ENCODE peak calls at places on chromosomes 4 and X, in eight cellular contexts. One of them, this sample, is unnamed.

GRCh38 chrX:110003167-110004156 is 548 bp downstream of the TMEM164 start:
- DNase-seq in cardiac fibroblast: peak; percentile 24
- DNase-seq in psoas muscle: peak; percentile 18
- DNase-seq in AG10803: no peak
- DNase-seq in brain microvascular endothelial cell: no peak
- DNase-seq in stomach: peak; percentile 39
- DNase-seq in right cardiac atrium: peak; percentile 27
- DNase-seq in mucosa of descending colon: peak; percentile 47
- DNase-seq in this sample: peak; percentile 20

GRCh38 chr4:94939791-94940530 is 182.2 kb downstream of the BMPR1B start:
- DNase-seq in right cardiac atrium: no peak
- DNase-seq in AG10803: no peak
- DNase-seq in brain microvascular endothelial cell: no peak
- DNase-seq in psoas muscle: no peak
- DNase-seq in stomach: no peak
- DNase-seq in mucosa of descending colon: no peak
- DNase-seq in cardiac fibroblast: no peak
- DNase-seq in this sample: no peak

GRCh38 chr4:170005472-170005871 is 20.7 kb downstream of the MFAP3L start:
- DNase-seq in psoas muscle: no peak
- DNase-seq in AG10803: no peak
- DNase-seq in right cardiac atrium: no peak
- DNase-seq in stomach: no peak
- DNase-seq in brain microvascular endothelial cell: no peak
- DNase-seq in mucosa of descending colon: no peak
- DNase-seq in cardiac fibroblast: no peak
- DNase-seq in this sample: no peak

GRCh38 chr4:1961563-1961962 is 47.2 kb downstream of the NELFA start:
- DNase-seq in stomach: no peak
- DNase-seq in cardiac fibroblast: no peak
- DNase-seq in right cardiac atrium: no peak
- DNase-seq in psoas muscle: no peak
- DNase-seq in brain microvascular endothelial cell: no peak
- DNase-seq in mucosa of descending colon: no peak
- DNase-seq in AG10803: no peak
- DNase-seq in this sample: no peak

GRCh38 chr4:112102875-112103370 is 42.3 kb upstream of the FAM241A start:
- DNase-seq in stomach: no peak
- DNase-seq in cardiac fibroblast: no peak
- DNase-seq in brain microvascular endothelial cell: no peak
- DNase-seq in mucosa of descending colon: no peak
- DNase-seq in psoas muscle: no peak
- DNase-seq in right cardiac atrium: no peak
- DNase-seq in AG10803: no peak
- DNase-seq in this sample: no peak

GRCh38 chrX:141468940-141469339 is 115.6 kb downstream of the SPANXA1 start:
- DNase-seq in mucosa of descending colon: no peak
- DNase-seq in cardiac fibroblast: peak; percentile 45
- DNase-seq in stomach: no peak
- DNase-seq in AG10803: peak; percentile 79
- DNase-seq in brain microvascular endothelial cell: no peak
- DNase-seq in right cardiac atrium: no peak
- DNase-seq in psoas muscle: no peak
- DNase-seq in this sample: no peak

GRCh38 chrX:72676465-72676864 is 37.6 kb downstream of the PHKA1 start:
- DNase-seq in stomach: no peak
- DNase-seq in mucosa of descending colon: no peak
- DNase-seq in right cardiac atrium: no peak
- DNase-seq in cardiac fibroblast: no peak
- DNase-seq in brain microvascular endothelial cell: no peak
- DNase-seq in AG10803: no peak
- DNase-seq in psoas muscle: no peak
- DNase-seq in this sample: no peak

GRCh38 chr4:73520821-73521220 is 39.3 kb downstream of the AFM start:
- DNase-seq in mucosa of descending colon: no peak
- DNase-seq in brain microvascular endothelial cell: peak; percentile 86
- DNase-seq in right cardiac atrium: no peak
- DNase-seq in cardiac fibroblast: peak; percentile 70
- DNase-seq in psoas muscle: no peak
- DNase-seq in stomach: no peak
- DNase-seq in AG10803: peak; percentile 69
- DNase-seq in this sample: no peak

GRCh38 chrX:35711281-35711680 is 86.9 kb upstream of the MAGEB16 start:
- DNase-seq in psoas muscle: no peak
- DNase-seq in stomach: no peak
- DNase-seq in AG10803: no peak
- DNase-seq in brain microvascular endothelial cell: peak; percentile 26
- DNase-seq in cardiac fibroblast: no peak
- DNase-seq in mucosa of descending colon: no peak
- DNase-seq in right cardiac atrium: no peak
- DNase-seq in this sample: no peak

GRCh38 chrX:78643106-78643505 is 16.0 kb downstream of the RTL3 start:
- DNase-seq in stomach: no peak
- DNase-seq in cardiac fibroblast: peak; percentile 20
- DNase-seq in brain microvascular endothelial cell: peak; percentile 47
- DNase-seq in psoas muscle: no peak
- DNase-seq in right cardiac atrium: no peak
- DNase-seq in AG10803: peak; percentile 53
- DNase-seq in mucosa of descending colon: no peak
- DNase-seq in this sample: no peak

GRCh38 chrX:46628406-46629371 is 55.1 kb downstream of the CHST7 start:
- DNase-seq in brain microvascular endothelial cell: peak; percentile 35
- DNase-seq in right cardiac atrium: peak; percentile 63
- DNase-seq in AG10803: peak; percentile 63
- DNase-seq in psoas muscle: peak; percentile 74
- DNase-seq in mucosa of descending colon: no peak
- DNase-seq in cardiac fibroblast: peak; percentile 58
- DNase-seq in stomach: no peak
- DNase-seq in this sample: no peak

GRCh38 chr4:168790898-168791297 is 219.2 kb downstream of the CBR4 start:
- DNase-seq in psoas muscle: no peak
- DNase-seq in stomach: no peak
- DNase-seq in cardiac fibroblast: no peak
- DNase-seq in brain microvascular endothelial cell: no peak
- DNase-seq in mucosa of descending colon: no peak
- DNase-seq in AG10803: no peak
- DNase-seq in right cardiac atrium: no peak
- DNase-seq in this sample: no peak

DNA sequence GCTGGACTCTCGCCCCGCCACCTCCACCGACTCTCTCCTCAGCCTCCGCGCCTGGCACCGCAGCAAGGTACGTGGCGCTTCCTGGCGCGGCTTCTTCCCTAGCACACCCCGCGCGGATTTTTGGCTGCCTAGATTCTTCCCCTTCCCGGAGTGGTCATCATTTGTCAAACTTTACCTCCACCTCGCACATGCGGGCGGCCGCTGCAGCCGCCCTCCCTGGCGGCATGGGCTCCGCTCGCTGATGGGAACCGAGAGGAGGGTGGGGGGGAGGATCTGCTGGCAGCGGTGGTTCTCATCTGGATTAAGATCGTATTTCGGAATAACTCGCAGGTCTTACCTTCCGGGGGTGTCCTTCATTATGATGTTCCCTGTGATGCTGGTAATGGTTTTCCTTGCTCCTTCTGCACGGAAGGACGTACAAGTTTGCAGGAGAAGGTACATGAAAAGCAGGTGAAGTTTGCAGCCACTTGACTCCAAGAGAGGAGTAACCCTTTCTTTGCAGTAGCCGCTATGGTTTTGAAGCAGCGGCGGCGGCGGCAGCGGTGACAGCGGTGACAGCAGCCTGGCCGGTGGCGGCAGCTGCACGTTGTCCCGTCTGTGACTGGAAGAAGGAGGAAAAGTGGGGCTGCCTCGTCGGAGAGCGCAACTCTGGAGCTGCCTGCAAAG is 2183.9 kb upstream of the TENM3 start:
- DNase-seq in right cardiac atrium: no peak
- DNase-seq in psoas muscle: peak; percentile 13
- DNase-seq in AG10803: no peak
- DNase-seq in stomach: no peak
- DNase-seq in brain microvascular endothelial cell: no peak
- DNase-seq in mucosa of descending colon: peak; percentile 39
- DNase-seq in cardiac fibroblast: no peak
- DNase-seq in this sample: no peak
- H3K4me3 ChIP-seq in right cardiac atrium: peak overlapping the region; percentile 82
- H3K4me3 ChIP-seq in psoas muscle: peak overlapping the region; percentile 66
- H3K4me3 ChIP-seq in AG10803: peak overlapping the region; percentile 45
- H3K4me3 ChIP-seq in stomach: peak overlapping the region; percentile 61
- H3K4me3 ChIP-seq in brain microvascular endothelial cell: peak overlapping the region; percentile 66
- H3K4me3 ChIP-seq in mucosa of descending colon: no peak overlapping the region
- H3K4me3 ChIP-seq in cardiac fibroblast: peak overlapping the region; percentile 53
- H3K4me3 ChIP-seq in this sample: peak overlapping the region; percentile 35

GRCh38 chr4:37893164-37893563 is 2.3 kb downstream of the TBC1D1 start:
- DNase-seq in brain microvascular endothelial cell: no peak
- DNase-seq in AG10803: no peak
- DNase-seq in cardiac fibroblast: no peak
- DNase-seq in stomach: no peak
- DNase-seq in psoas muscle: no peak
- DNase-seq in mucosa of descending colon: no peak
- DNase-seq in right cardiac atrium: no peak
- DNase-seq in this sample: no peak

GRCh38 chr4:37895271-37895670 is 4.4 kb downstream of the TBC1D1 start:
- DNase-seq in stomach: no peak
- DNase-seq in right cardiac atrium: no peak
- DNase-seq in AG10803: no peak
- DNase-seq in brain microvascular endothelial cell: no peak
- DNase-seq in psoas muscle: no peak
- DNase-seq in cardiac fibroblast: no peak
- DNase-seq in mucosa of descending colon: no peak
- DNase-seq in this sample: no peak

GRCh38 chr4:37890501-37891220 is at the start of gene TBC1D1:
- DNase-seq in mucosa of descending colon: peak; percentile 84
- DNase-seq in stomach: peak; percentile 75
- DNase-seq in psoas muscle: peak; percentile 70
- DNase-seq in right cardiac atrium: peak; percentile 71
- DNase-seq in AG10803: no peak
- DNase-seq in cardiac fibroblast: no peak
- DNase-seq in brain microvascular endothelial cell: no peak
- DNase-seq in this sample: peak; percentile 70

GRCh38 chr4:37891221-37892159 is 606 bp downstream of the TBC1D1 start:
- DNase-seq in psoas muscle: no peak
- DNase-seq in mucosa of descending colon: no peak
- DNase-seq in brain microvascular endothelial cell: no peak
- DNase-seq in cardiac fibroblast: no peak
- DNase-seq in AG10803: no peak
- DNase-seq in stomach: peak; percentile 33
- DNase-seq in right cardiac atrium: peak; percentile 37
- DNase-seq in this sample: peak; percentile 61

DNA sequence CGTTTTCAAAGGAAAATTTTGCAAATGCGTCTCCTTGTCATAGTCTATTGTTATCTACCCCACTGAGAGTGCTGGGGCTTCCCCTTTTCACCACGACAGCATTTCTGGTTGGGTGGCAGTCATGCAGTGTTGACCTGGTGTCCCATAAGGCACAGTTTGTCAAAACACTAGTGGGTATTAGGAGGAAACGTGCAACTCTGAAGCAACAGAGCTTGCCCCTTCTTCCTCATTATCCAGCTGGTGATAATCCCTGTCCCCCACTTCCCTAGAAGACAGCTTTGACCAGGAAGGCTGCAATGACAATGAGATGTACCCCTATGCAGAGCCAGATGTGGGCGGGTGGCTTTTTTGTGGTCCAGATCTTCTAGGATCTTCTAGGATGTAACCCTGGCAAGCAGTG is 1.8 kb downstream of the TBC1D1 start:
- DNase-seq in AG10803: no peak
- DNase-seq in right cardiac atrium: no peak
- DNase-seq in psoas muscle: no peak
- DNase-seq in stomach: no peak
- DNase-seq in mucosa of descending colon: no peak
- DNase-seq in cardiac fibroblast: no peak
- DNase-seq in brain microvascular endothelial cell: no peak
- DNase-seq in this sample: peak; percentile 74
- H3K4me3 ChIP-seq in AG10803: no peak overlapping the region
- H3K4me3 ChIP-seq in right cardiac atrium: no peak overlapping the region
- H3K4me3 ChIP-seq in psoas muscle: peak overlapping the region; percentile 94
- H3K4me3 ChIP-seq in stomach: peak overlapping the region; percentile 76
- H3K4me3 ChIP-seq in mucosa of descending colon: no peak overlapping the region
- H3K4me3 ChIP-seq in cardiac fibroblast: no peak overlapping the region
- H3K4me3 ChIP-seq in brain microvascular endothelial cell: no peak overlapping the region
- H3K4me3 ChIP-seq in this sample: peak overlapping the region; percentile 96

GRCh38 chr4:152072886-152073285 is 312.1 kb upstream of the GATB start:
- DNase-seq in AG10803: no peak
- DNase-seq in cardiac fibroblast: no peak
- DNase-seq in brain microvascular endothelial cell: no peak
- DNase-seq in right cardiac atrium: no peak
- DNase-seq in psoas muscle: no peak
- DNase-seq in mucosa of descending colon: no peak
- DNase-seq in stomach: no peak
- DNase-seq in this sample: no peak
- H3K4me3 ChIP-seq in AG10803: no peak overlapping the region
- H3K4me3 ChIP-seq in cardiac fibroblast: no peak overlapping the region
- H3K4me3 ChIP-seq in brain microvascular endothelial cell: no peak overlapping the region
- H3K4me3 ChIP-seq in right cardiac atrium: no peak overlapping the region
- H3K4me3 ChIP-seq in psoas muscle: no peak overlapping the region
- H3K4me3 ChIP-seq in mucosa of descending colon: no peak overlapping the region
- H3K4me3 ChIP-seq in stomach: no peak overlapping the region
- H3K4me3 ChIP-seq in this sample: no peak overlapping the region

GRCh38 chr4:17326756-17327155 is 185.1 kb downstream of the QDPR start:
- DNase-seq in brain microvascular endothelial cell: no peak
- DNase-seq in psoas muscle: no peak
- DNase-seq in mucosa of descending colon: no peak
- DNase-seq in right cardiac atrium: no peak
- DNase-seq in stomach: no peak
- DNase-seq in cardiac fibroblast: no peak
- DNase-seq in AG10803: no peak
- DNase-seq in this sample: no peak

GRCh38 chr4:17322514-17322913 is 189.4 kb downstream of the QDPR start:
- DNase-seq in psoas muscle: no peak
- DNase-seq in AG10803: no peak
- DNase-seq in cardiac fibroblast: no peak
- DNase-seq in brain microvascular endothelial cell: no peak
- DNase-seq in stomach: no peak
- DNase-seq in mucosa of descending colon: no peak
- DNase-seq in right cardiac atrium: no peak
- DNase-seq in this sample: no peak

GRCh38 chr4:17325098-17325497 is 186.8 kb downstream of the QDPR start:
- DNase-seq in cardiac fibroblast: no peak
- DNase-seq in AG10803: no peak
- DNase-seq in mucosa of descending colon: no peak
- DNase-seq in stomach: no peak
- DNase-seq in psoas muscle: no peak
- DNase-seq in right cardiac atrium: no peak
- DNase-seq in brain microvascular endothelial cell: no peak
- DNase-seq in this sample: no peak

GRCh38 chr4:17323619-17324400 is 188.1 kb downstream of the QDPR start:
- DNase-seq in stomach: no peak
- DNase-seq in right cardiac atrium: no peak
- DNase-seq in brain microvascular endothelial cell: no peak
- DNase-seq in AG10803: peak; percentile 64
- DNase-seq in psoas muscle: no peak
- DNase-seq in cardiac fibroblast: peak; percentile 16
- DNase-seq in mucosa of descending colon: no peak
- DNase-seq in this sample: no peak

DNA sequence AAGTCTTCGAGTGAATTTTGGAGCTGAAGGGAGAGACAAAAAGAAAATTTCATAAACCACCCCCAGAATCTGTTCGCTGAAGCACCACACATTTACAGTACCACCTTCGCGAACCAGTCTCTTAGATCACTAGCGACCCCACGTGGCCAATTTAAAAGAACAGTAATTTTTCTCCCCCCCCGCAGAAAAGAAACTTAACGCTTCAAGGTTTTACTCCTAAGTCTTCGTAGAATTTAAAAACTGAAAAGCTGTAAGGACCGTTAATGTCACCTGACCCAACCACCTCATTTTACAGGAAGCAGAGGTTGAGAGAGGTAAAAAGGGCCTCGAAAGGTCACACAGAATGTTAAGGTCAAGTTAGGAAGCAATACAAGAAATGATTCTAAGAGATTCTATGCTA is 187.5 kb downstream of the QDPR start:
- DNase-seq in mucosa of descending colon: no peak
- DNase-seq in psoas muscle: peak; percentile 16
- DNase-seq in stomach: no peak
- DNase-seq in AG10803: peak; percentile 72
- DNase-seq in cardiac fibroblast: peak; percentile 76
- DNase-seq in brain microvascular endothelial cell: peak; percentile 42
- DNase-seq in right cardiac atrium: peak; percentile 31
- DNase-seq in this sample: no peak
- H3K4me3 ChIP-seq in mucosa of descending colon: no peak overlapping the region
- H3K4me3 ChIP-seq in psoas muscle: no peak overlapping the region
- H3K4me3 ChIP-seq in stomach: no peak overlapping the region
- H3K4me3 ChIP-seq in AG10803: peak overlapping the region; percentile 29
- H3K4me3 ChIP-seq in cardiac fibroblast: no peak overlapping the region
- H3K4me3 ChIP-seq in brain microvascular endothelial cell: no peak overlapping the region
- H3K4me3 ChIP-seq in right cardiac atrium: no peak overlapping the region
- H3K4me3 ChIP-seq in this sample: no peak overlapping the region